ENCODE peak calls at places on chromosome 5, in eight cellular contexts. A is CD4-positive, alpha-beta memory T cell; K is NCI-H2171; L is EL; D is HAP-1; Y is neural progenitor cell; B is ACHN; X is NCI-H1048. T is an unnamed sample.

GRCh38 chr5:2388005-2388361 is 363.5 kb downstream of the IRX2 start:
- DNase-seq in D (no peak), L (no peak), Y (no peak), X (no peak), A (no peak), K (peak), B (no peak), T (peak)

GRCh38 chr5:137735531-137736284 is at the start of gene KLHL3:
- DNase-seq in X (no peak), Y (peak), L (peak), B (peak), A (no peak), D (peak), K (peak), T (peak)

GRCh38 chr5:135033026-135033861 is 784 bp downstream of the PITX1 start:
- DNase-seq in B (peak), Y (peak), L (peak), D (peak), X (peak), K (no peak), A (no peak), T (peak)

GRCh38 chr5:74766348-74766886 is 500 bp downstream of the GFM2 start:
- DNase-seq in D (peak), K (no peak), L (peak), B (no peak), X (peak), A (no peak), Y (peak), T (no peak)

GRCh38 chr5:157689942-157690689 is 18.8 kb downstream of the C5orf52 start:
- DNase-seq in A (no peak), D (no peak), B (no peak), Y (no peak), L (no peak), X (no peak), K (no peak), T (no peak)

GRCh38 chr5:122152266-122152900 is 23.0 kb downstream of the ZNF474 start:
- DNase-seq in K (no peak), L (peak), Y (no peak), X (no peak), B (no peak), A (no peak), D (no peak), T (no peak)

GRCh38 chr5:59423021-59423420 is 470.5 kb downstream of the PDE4D start:
- DNase-seq in A (no peak), Y (no peak), L (peak), K (no peak), D (no peak), X (no peak), B (no peak), T (no peak)

GRCh38 chr5:64518784-64519183 is 13.0 kb downstream of the RGS7BP start:
- DNase-seq in B (no peak), A (no peak), L (no peak), D (no peak), Y (no peak), K (no peak), X (no peak), T (no peak)

GRCh38 chr5:151155777-151156731 is 1.5 kb downstream of the ANXA6 start:
- DNase-seq in Y (peak), D (no peak), K (peak), B (no peak), A (no peak), X (no peak), L (peak), T (peak)

GRCh38 chr5:42811591-42812392 is at the start of gene SELENOP:
- DNase-seq in X (no peak), L (no peak), D (no peak), Y (peak), A (no peak), K (no peak), B (no peak), T (peak)

GRCh38 chr5:90590-91547 is 1.1 kb upstream of the PLEKHG4B start:
- DNase-seq in L (peak), X (no peak), B (peak), K (peak), A (no peak), D (peak), Y (no peak), T (peak)

GRCh38 chr5:126769703-126770102 is 7.2 kb upstream of the LMNB1 start:
- DNase-seq in Y (no peak), L (no peak), B (no peak), X (no peak), D (no peak), A (no peak), K (no peak), T (no peak)

GRCh38 chr5:148666353-148666752 is 12.0 kb upstream of the HTR4 start:
- DNase-seq in B (no peak), X (no peak), K (no peak), D (no peak), L (no peak), Y (peak), A (no peak), T (no peak)

GRCh38 chr5:40291338-40291737 is 388.4 kb upstream of the PTGER4 start:
- DNase-seq in K (no peak), A (no peak), Y (no peak), D (no peak), X (no peak), B (no peak), L (peak), T (no peak)

GRCh38 chr5:55896238-55896637 is 45.1 kb downstream of the IL31RA start:
- DNase-seq in L (no peak), A (no peak), X (no peak), Y (no peak), D (no peak), K (no peak), B (no peak), T (no peak)

GRCh38 chr5:77143998-77144836 is 57.1 kb upstream of the ZBED3 start:
- DNase-seq in B (peak), X (peak), D (peak), L (peak), K (no peak), Y (peak), A (peak), T (peak)

GRCh38 chr5:598564-598890 is 13.6 kb upstream of the CEP72 start:
- DNase-seq in A (no peak), K (no peak), Y (no peak), X (no peak), B (no peak), D (no peak), L (no peak), T (no peak)